ENCODE peak calls at places on chromosomes 12 and 14, in four cellular contexts. Q, E, U and X are unnamed samples.
A peak's percentile ranks its signal among the peaks of the same experiment; 100 is the strongest.

GRCh38 chr14:76376878-76377523 is 1.1 kb downstream of the ESRRB start:
- DNase-seq in Q (no peak), E (no peak), U (no peak), X (no peak)

GRCh38 chr12:64716373-64716772 is 42.8 kb downstream of the GNS start:
- DNase-seq in Q (no peak), E (no peak), U (no peak), X (no peak)

GRCh38 chr12:53695148-53696138 is 19.6 kb upstream of the ATP5MC2 start:
- DNase-seq in Q (peak; percentile 66), E (peak; percentile 63), U (peak; percentile 35), X (no peak)

GRCh38 chr14:102182190-102182589 is 42.5 kb downstream of the WDR20 start:
- DNase-seq in Q (peak; percentile 70), E (no peak), U (no peak), X (no peak)

GRCh38 chr14:68140111-68140741 is 320.6 kb downstream of the RAD51B start:
- DNase-seq in Q (peak; percentile 100), E (no peak), U (peak; percentile 73), X (no peak)

GRCh38 chr12:33472299-33472698 is 32.7 kb upstream of the SYT10 start:
- DNase-seq in Q (no peak), E (no peak), U (no peak), X (no peak)

GRCh38 chr12:132259364-132259871 is 70.0 kb downstream of the GALNT9 start:
- DNase-seq in Q (no peak), E (no peak), U (no peak), X (no peak)

GRCh38 chr12:12645485-12645884 is 33.8 kb downstream of the CREBL2 start:
- DNase-seq in Q (peak; percentile 43), E (no peak), U (no peak), X (no peak)

GRCh38 chr12:95266250-95266649 is 48.6 kb downstream of the VEZT start:
- DNase-seq in Q (no peak), E (no peak), U (no peak), X (no peak)

GRCh38 chr12:85274076-85274415 is 6.0 kb upstream of the ALX1 start:
- DNase-seq in Q (no peak), E (no peak), U (no peak), X (no peak)

GRCh38 chr14:81970307-81970706 is 436.7 kb upstream of the SEL1L start:
- DNase-seq in Q (no peak), E (no peak), U (no peak), X (no peak)

GRCh38 chr14:103232338-103232808 is 101.7 kb upstream of the EIF5 start:
- DNase-seq in Q (no peak), E (no peak), U (no peak), X (no peak)

GRCh38 chr12:2179953-2180736 is 127.4 kb downstream of the CACNA1C start:
- DNase-seq in Q (peak; percentile 92), E (no peak), U (no peak), X (no peak)

GRCh38 chr12:3077572-3078081 is 448 bp downstream of the TSPAN9 start:
- DNase-seq in Q (peak; percentile 44), E (peak; percentile 37), U (no peak), X (no peak)

GRCh38 chr14:34398024-34398423 is 64.0 kb downstream of the SPTSSA start:
- DNase-seq in Q (no peak), E (no peak), U (no peak), X (no peak)

GRCh38 chr12:59710964-59711363 is 115.1 kb downstream of the SLC16A7 start:
- DNase-seq in Q (no peak), E (no peak), U (no peak), X (no peak)

GRCh38 chr12:126191037-126191891 is 1126.0 kb downstream of the AACS start:
- DNase-seq in Q (no peak), E (no peak), U (peak; percentile 74), X (no peak)

GRCh38 chr12:107656302-107656701 is 29.3 kb upstream of the PWP1 start:
- DNase-seq in Q (no peak), E (no peak), U (no peak), X (no peak)

GRCh38 chr12:94875525-94875924 is 128.0 kb downstream of the NDUFA12 start:
- DNase-seq in Q (no peak), E (peak; percentile 21), U (peak; percentile 49), X (no peak)

GRCh38 chr14:76917759-76918175 is 91.6 kb downstream of the LRRC74A start:
- DNase-seq in Q (peak; percentile 22), E (no peak), U (peak; percentile 81), X (no peak)

GRCh38 chr12:118402251-118402650 is 25.9 kb downstream of the SUDS3 start:
- DNase-seq in Q (peak; percentile 85), E (no peak), U (no peak), X (no peak)